ENCODE peak calls at places on chromosome 15, in ten cellular contexts. One of them, this sample, is unnamed.

GRCh38 chr15:93045191-93045785 is 43.7 kb downstream of the RGMA start:
- DNase-seq in thoracic aorta: no peak
- DNase-seq in endothelial cell: no peak
- DNase-seq in A549: no peak
- DNase-seq in glutamatergic neuron: no peak
- DNase-seq in choroid plexus epithelial cell: no peak
- DNase-seq in sigmoid colon: no peak
- DNase-seq in WTC11: no peak
- DNase-seq in right atrium auricular region: no peak
- DNase-seq in neural crest cell: no peak
- DNase-seq in this sample: no peak

GRCh38 chr15:66774001-66774814 is 72.2 kb downstream of the SMAD6 start:
- DNase-seq in thoracic aorta: peak; percentile 65
- DNase-seq in endothelial cell: peak; percentile 94
- DNase-seq in A549: peak; percentile 89
- DNase-seq in glutamatergic neuron: peak; percentile 86
- DNase-seq in choroid plexus epithelial cell: peak; percentile 60
- DNase-seq in sigmoid colon: peak; percentile 92
- DNase-seq in WTC11: peak; percentile 92
- DNase-seq in right atrium auricular region: peak; percentile 88
- DNase-seq in neural crest cell: peak; percentile 92
- DNase-seq in this sample: peak; percentile 88

GRCh38 chr15:94722025-94722636 is 490.8 kb downstream of the MCTP2 start:
- DNase-seq in thoracic aorta: no peak
- DNase-seq in endothelial cell: no peak
- DNase-seq in A549: no peak
- DNase-seq in glutamatergic neuron: no peak
- DNase-seq in choroid plexus epithelial cell: no peak
- DNase-seq in sigmoid colon: no peak
- DNase-seq in WTC11: no peak
- DNase-seq in right atrium auricular region: no peak
- DNase-seq in neural crest cell: no peak
- DNase-seq in this sample: no peak

GRCh38 chr15:70142322-70143191 is 44.8 kb upstream of the TLE3 start:
- DNase-seq in thoracic aorta: no peak
- DNase-seq in endothelial cell: no peak
- DNase-seq in A549: peak; percentile 27
- DNase-seq in glutamatergic neuron: no peak
- DNase-seq in choroid plexus epithelial cell: peak; percentile 92
- DNase-seq in sigmoid colon: no peak
- DNase-seq in WTC11: no peak
- DNase-seq in right atrium auricular region: peak; percentile 67
- DNase-seq in neural crest cell: no peak
- DNase-seq in this sample: no peak

GRCh38 chr15:67882487-67883227 is 42.8 kb upstream of the RNU6-1 start:
- DNase-seq in thoracic aorta: no peak
- DNase-seq in endothelial cell: no peak
- DNase-seq in A549: peak; percentile 83
- DNase-seq in glutamatergic neuron: no peak
- DNase-seq in choroid plexus epithelial cell: peak; percentile 42
- DNase-seq in sigmoid colon: no peak
- DNase-seq in WTC11: no peak
- DNase-seq in right atrium auricular region: no peak
- DNase-seq in neural crest cell: no peak
- DNase-seq in this sample: no peak

GRCh38 chr15:90046846-90047481 is 45.8 kb downstream of the ZNF710 start:
- DNase-seq in thoracic aorta: no peak
- DNase-seq in endothelial cell: no peak
- DNase-seq in A549: no peak
- DNase-seq in glutamatergic neuron: no peak
- DNase-seq in choroid plexus epithelial cell: no peak
- DNase-seq in sigmoid colon: no peak
- DNase-seq in WTC11: no peak
- DNase-seq in right atrium auricular region: no peak
- DNase-seq in neural crest cell: no peak
- DNase-seq in this sample: no peak

GRCh38 chr15:72222433-72222832 is 8.6 kb downstream of the PKM start:
- DNase-seq in thoracic aorta: peak; percentile 28
- DNase-seq in endothelial cell: no peak
- DNase-seq in A549: peak; percentile 71
- DNase-seq in glutamatergic neuron: no peak
- DNase-seq in choroid plexus epithelial cell: no peak
- DNase-seq in sigmoid colon: peak; percentile 77
- DNase-seq in WTC11: no peak
- DNase-seq in right atrium auricular region: no peak
- DNase-seq in neural crest cell: no peak
- DNase-seq in this sample: no peak

GRCh38 chr15:90037961-90038633 is 37.0 kb downstream of the ZNF710 start:
- DNase-seq in thoracic aorta: no peak
- DNase-seq in endothelial cell: no peak
- DNase-seq in A549: no peak
- DNase-seq in glutamatergic neuron: no peak
- DNase-seq in choroid plexus epithelial cell: peak; percentile 64
- DNase-seq in sigmoid colon: peak; percentile 58
- DNase-seq in WTC11: no peak
- DNase-seq in right atrium auricular region: no peak
- DNase-seq in neural crest cell: no peak
- DNase-seq in this sample: no peak

GRCh38 chr15:60035344-60035743 is 31.2 kb downstream of the FOXB1 start:
- DNase-seq in thoracic aorta: no peak
- DNase-seq in endothelial cell: no peak
- DNase-seq in A549: peak; percentile 40
- DNase-seq in glutamatergic neuron: no peak
- DNase-seq in choroid plexus epithelial cell: no peak
- DNase-seq in sigmoid colon: no peak
- DNase-seq in WTC11: no peak
- DNase-seq in right atrium auricular region: no peak
- DNase-seq in neural crest cell: no peak
- DNase-seq in this sample: no peak

GRCh38 chr15:60043744-60044435 is 39.8 kb downstream of the FOXB1 start:
- DNase-seq in thoracic aorta: no peak
- DNase-seq in endothelial cell: no peak
- DNase-seq in A549: no peak
- DNase-seq in glutamatergic neuron: no peak
- DNase-seq in choroid plexus epithelial cell: no peak
- DNase-seq in sigmoid colon: no peak
- DNase-seq in WTC11: no peak
- DNase-seq in right atrium auricular region: no peak
- DNase-seq in neural crest cell: no peak
- DNase-seq in this sample: no peak

GRCh38 chr15:60038111-60038521 is 34.0 kb downstream of the FOXB1 start:
- DNase-seq in thoracic aorta: no peak
- DNase-seq in endothelial cell: no peak
- DNase-seq in A549: no peak
- DNase-seq in glutamatergic neuron: peak; percentile 59
- DNase-seq in choroid plexus epithelial cell: no peak
- DNase-seq in sigmoid colon: no peak
- DNase-seq in WTC11: peak; percentile 31
- DNase-seq in right atrium auricular region: no peak
- DNase-seq in neural crest cell: no peak
- DNase-seq in this sample: no peak
- TF ChIP-seq CTCF in thoracic aorta: no peak
- TF ChIP-seq CTCF in endothelial cell: no peak
- TF ChIP-seq CTCF in A549: no peak
- TF ChIP-seq CTCF in glutamatergic neuron: no peak
- TF ChIP-seq CTCF in choroid plexus epithelial cell: no peak
- TF ChIP-seq CTCF in sigmoid colon: no peak
- TF ChIP-seq CTCF in WTC11: no peak
- TF ChIP-seq CTCF in right atrium auricular region: no peak
- TF ChIP-seq CTCF in neural crest cell: no peak
- TF ChIP-seq CTCF in this sample: no peak

DNA sequence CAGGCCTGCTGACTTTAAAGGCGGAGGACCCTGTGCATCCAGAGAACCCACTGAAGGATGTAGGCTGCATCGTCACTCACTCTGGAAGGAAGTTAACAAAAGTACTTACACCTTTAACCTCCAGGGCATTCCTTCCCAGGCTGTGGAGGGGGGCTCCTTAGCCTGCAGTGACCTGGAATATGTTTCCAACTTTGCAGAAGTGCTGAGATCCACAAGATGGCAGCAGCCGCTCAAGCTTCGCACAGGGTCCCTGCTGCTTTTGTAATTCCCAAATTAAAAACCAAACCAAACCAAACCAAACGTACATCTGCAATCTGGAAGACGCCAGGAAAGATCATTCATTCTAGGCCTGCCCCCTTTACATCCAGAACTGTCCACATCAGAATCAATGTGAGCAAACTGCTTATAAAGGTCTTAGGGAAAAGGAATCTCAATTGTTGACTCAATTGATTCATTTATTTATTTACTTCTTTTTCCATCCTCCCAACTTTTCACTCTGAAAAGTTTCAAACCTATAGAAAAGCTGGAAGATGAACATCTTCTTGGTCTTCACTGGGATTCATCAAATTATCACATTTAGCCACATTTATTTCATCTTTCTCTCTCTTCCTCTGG is 70.5 kb upstream of the KLHL25 start:
- DNase-seq in thoracic aorta: no peak
- DNase-seq in endothelial cell: peak; percentile 62
- DNase-seq in A549: peak; percentile 67
- DNase-seq in glutamatergic neuron: peak; percentile 69
- DNase-seq in choroid plexus epithelial cell: peak; percentile 74
- DNase-seq in sigmoid colon: no peak
- DNase-seq in WTC11: peak; percentile 76
- DNase-seq in right atrium auricular region: peak; percentile 58
- DNase-seq in neural crest cell: peak; percentile 50
- DNase-seq in this sample: no peak
- TF ChIP-seq CTCF in thoracic aorta: peak; percentile 13
- TF ChIP-seq CTCF in endothelial cell: peak; percentile 51
- TF ChIP-seq CTCF in A549: peak; percentile 93
- TF ChIP-seq CTCF in glutamatergic neuron: peak; percentile 56
- TF ChIP-seq CTCF in choroid plexus epithelial cell: peak; percentile 93
- TF ChIP-seq CTCF in sigmoid colon: peak; percentile 14
- TF ChIP-seq CTCF in WTC11: peak; percentile 54
- TF ChIP-seq CTCF in right atrium auricular region: peak; percentile 71
- TF ChIP-seq CTCF in neural crest cell: peak; percentile 90
- TF ChIP-seq CTCF in this sample: peak; percentile 93

GRCh38 chr15:52180851-52181450 is 10.2 kb downstream of the GNB5 start:
- DNase-seq in thoracic aorta: no peak
- DNase-seq in endothelial cell: no peak
- DNase-seq in A549: no peak
- DNase-seq in glutamatergic neuron: no peak
- DNase-seq in choroid plexus epithelial cell: no peak
- DNase-seq in sigmoid colon: no peak
- DNase-seq in WTC11: no peak
- DNase-seq in right atrium auricular region: no peak
- DNase-seq in neural crest cell: no peak
- DNase-seq in this sample: peak; percentile 36

GRCh38 chr15:52181938-52182780 is 9.0 kb downstream of the GNB5 start:
- DNase-seq in thoracic aorta: no peak
- DNase-seq in endothelial cell: no peak
- DNase-seq in A549: no peak
- DNase-seq in glutamatergic neuron: no peak
- DNase-seq in choroid plexus epithelial cell: no peak
- DNase-seq in sigmoid colon: no peak
- DNase-seq in WTC11: no peak
- DNase-seq in right atrium auricular region: no peak
- DNase-seq in neural crest cell: no peak
- DNase-seq in this sample: no peak

GRCh38 chr15:52185151-52185561 is 6.0 kb downstream of the GNB5 start:
- DNase-seq in thoracic aorta: no peak
- DNase-seq in endothelial cell: no peak
- DNase-seq in A549: no peak
- DNase-seq in glutamatergic neuron: no peak
- DNase-seq in choroid plexus epithelial cell: no peak
- DNase-seq in sigmoid colon: no peak
- DNase-seq in WTC11: no peak
- DNase-seq in right atrium auricular region: no peak
- DNase-seq in neural crest cell: no peak
- DNase-seq in this sample: no peak

GRCh38 chr15:52184721-52185120 is 6.5 kb downstream of the GNB5 start:
- DNase-seq in thoracic aorta: no peak
- DNase-seq in endothelial cell: no peak
- DNase-seq in A549: no peak
- DNase-seq in glutamatergic neuron: no peak
- DNase-seq in choroid plexus epithelial cell: no peak
- DNase-seq in sigmoid colon: no peak
- DNase-seq in WTC11: no peak
- DNase-seq in right atrium auricular region: no peak
- DNase-seq in neural crest cell: no peak
- DNase-seq in this sample: no peak

DNA sequence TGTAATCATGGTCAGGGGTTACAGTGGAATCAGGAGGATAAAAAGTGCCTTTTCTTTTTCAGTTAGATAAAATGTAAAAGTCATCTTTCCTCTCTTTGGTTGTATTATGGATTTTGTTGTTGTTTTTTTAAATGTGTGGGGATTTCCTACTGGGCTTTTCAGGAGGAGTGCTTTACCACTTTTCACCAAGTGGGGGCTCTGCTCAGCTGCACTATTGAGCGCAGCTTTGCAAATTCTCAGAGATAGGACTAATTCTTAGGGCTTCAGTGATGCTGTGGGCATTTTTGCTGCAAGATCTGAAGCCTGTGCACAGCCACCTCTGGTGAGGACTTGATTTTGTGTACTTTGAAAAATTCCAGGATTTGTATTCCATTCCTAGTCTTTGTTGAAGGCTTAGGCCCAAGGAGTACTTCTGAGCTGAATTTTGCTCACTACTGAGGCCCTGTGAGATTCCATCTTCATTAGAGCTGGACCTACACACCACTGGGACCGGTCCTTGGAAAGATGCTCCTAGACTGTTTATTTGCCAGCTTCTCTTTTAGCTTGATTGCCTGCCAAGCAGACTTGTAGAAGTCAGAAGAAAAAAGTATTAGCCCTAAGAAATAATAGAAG is 7.5 kb downstream of the GNB5 start:
- DNase-seq in thoracic aorta: no peak
- DNase-seq in endothelial cell: peak; percentile 53
- DNase-seq in A549: peak; percentile 47
- DNase-seq in glutamatergic neuron: peak; percentile 68
- DNase-seq in choroid plexus epithelial cell: peak; percentile 66
- DNase-seq in sigmoid colon: no peak
- DNase-seq in WTC11: peak; percentile 57
- DNase-seq in right atrium auricular region: no peak
- DNase-seq in neural crest cell: peak; percentile 36
- DNase-seq in this sample: no peak
- TF ChIP-seq CTCF in thoracic aorta: peak; percentile 40
- TF ChIP-seq CTCF in endothelial cell: peak; percentile 67
- TF ChIP-seq CTCF in A549: peak; percentile 65
- TF ChIP-seq CTCF in glutamatergic neuron: peak; percentile 76
- TF ChIP-seq CTCF in choroid plexus epithelial cell: peak; percentile 81
- TF ChIP-seq CTCF in sigmoid colon: peak; percentile 21
- TF ChIP-seq CTCF in WTC11: peak; percentile 64
- TF ChIP-seq CTCF in right atrium auricular region: peak; percentile 76
- TF ChIP-seq CTCF in neural crest cell: peak; percentile 67
- TF ChIP-seq CTCF in this sample: peak; percentile 72

GRCh38 chr15:77030928-77031375 is 36.0 kb downstream of the PSTPIP1 start:
- DNase-seq in thoracic aorta: no peak
- DNase-seq in endothelial cell: peak; percentile 6
- DNase-seq in A549: no peak
- DNase-seq in glutamatergic neuron: no peak
- DNase-seq in choroid plexus epithelial cell: no peak
- DNase-seq in sigmoid colon: peak; percentile 61
- DNase-seq in WTC11: peak; percentile 8
- DNase-seq in right atrium auricular region: no peak
- DNase-seq in neural crest cell: peak; percentile 27
- DNase-seq in this sample: peak; percentile 68

GRCh38 chr15:77032647-77033416 is 37.9 kb downstream of the PSTPIP1 start:
- DNase-seq in thoracic aorta: no peak
- DNase-seq in endothelial cell: no peak
- DNase-seq in A549: no peak
- DNase-seq in glutamatergic neuron: no peak
- DNase-seq in choroid plexus epithelial cell: no peak
- DNase-seq in sigmoid colon: peak; percentile 50
- DNase-seq in WTC11: peak; percentile 6
- DNase-seq in right atrium auricular region: peak; percentile 36
- DNase-seq in neural crest cell: peak; percentile 2
- DNase-seq in this sample: peak; percentile 65

GRCh38 chr15:77032052-77032646 is 37.2 kb downstream of the PSTPIP1 start:
- DNase-seq in thoracic aorta: no peak
- DNase-seq in endothelial cell: peak; percentile 4
- DNase-seq in A549: no peak
- DNase-seq in glutamatergic neuron: no peak
- DNase-seq in choroid plexus epithelial cell: no peak
- DNase-seq in sigmoid colon: peak; percentile 58
- DNase-seq in WTC11: peak; percentile 13
- DNase-seq in right atrium auricular region: no peak
- DNase-seq in neural crest cell: no peak
- DNase-seq in this sample: peak; percentile 65

GRCh38 chr15:77030042-77030927 is 35.4 kb downstream of the PSTPIP1 start:
- DNase-seq in thoracic aorta: no peak
- DNase-seq in endothelial cell: peak; percentile 4
- DNase-seq in A549: no peak
- DNase-seq in glutamatergic neuron: no peak
- DNase-seq in choroid plexus epithelial cell: no peak
- DNase-seq in sigmoid colon: peak; percentile 60
- DNase-seq in WTC11: peak; percentile 47
- DNase-seq in right atrium auricular region: no peak
- DNase-seq in neural crest cell: peak; percentile 3
- DNase-seq in this sample: peak; percentile 66

DNA sequence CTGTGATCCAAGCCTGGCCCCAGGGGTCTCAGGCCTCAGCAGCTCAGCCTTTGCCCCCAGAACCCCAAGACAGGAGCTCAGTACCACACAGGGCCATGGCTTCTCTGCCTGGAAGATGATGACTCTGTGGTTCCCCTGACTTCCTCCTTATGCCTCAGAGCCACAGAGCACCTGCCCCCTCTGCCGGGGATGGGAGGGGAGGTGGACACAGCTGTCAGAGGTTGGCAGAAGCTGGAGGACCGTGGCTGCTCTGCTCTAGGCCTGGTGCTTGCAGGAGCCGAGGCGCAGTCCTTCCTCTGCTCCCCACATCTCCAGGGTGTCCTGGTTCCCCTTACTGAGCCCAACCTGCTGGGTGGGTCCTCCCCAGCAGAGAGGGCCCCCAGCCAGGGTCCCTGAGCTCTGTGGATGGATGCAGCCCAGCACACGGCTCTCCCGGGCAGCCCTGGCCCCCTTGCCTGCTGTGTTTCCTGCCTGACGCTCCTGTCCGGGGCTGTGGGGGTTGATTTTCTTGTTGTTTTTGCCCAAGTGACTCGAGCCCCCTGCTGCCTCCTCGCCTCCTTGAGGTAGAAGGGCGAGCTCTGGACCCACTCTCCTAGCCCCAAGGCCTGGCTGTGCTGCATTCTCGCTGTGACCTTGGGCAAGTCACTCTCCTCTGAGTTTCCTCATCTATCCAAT is 36.6 kb downstream of the PSTPIP1 start:
- DNase-seq in thoracic aorta: no peak
- DNase-seq in endothelial cell: peak; percentile 4
- DNase-seq in A549: no peak
- DNase-seq in glutamatergic neuron: peak; percentile 66
- DNase-seq in choroid plexus epithelial cell: peak; percentile 58
- DNase-seq in sigmoid colon: peak; percentile 59
- DNase-seq in WTC11: peak; percentile 10
- DNase-seq in right atrium auricular region: no peak
- DNase-seq in neural crest cell: peak; percentile 4
- DNase-seq in this sample: peak; percentile 64
- TF ChIP-seq CTCF in thoracic aorta: no peak
- TF ChIP-seq CTCF in endothelial cell: no peak
- TF ChIP-seq CTCF in A549: no peak
- TF ChIP-seq CTCF in glutamatergic neuron: peak; percentile 11
- TF ChIP-seq CTCF in choroid plexus epithelial cell: peak; percentile 53
- TF ChIP-seq CTCF in sigmoid colon: no peak
- TF ChIP-seq CTCF in WTC11: no peak
- TF ChIP-seq CTCF in right atrium auricular region: no peak
- TF ChIP-seq CTCF in neural crest cell: no peak
- TF ChIP-seq CTCF in this sample: no peak